ENCODE peak calls at places on chromosomes 16 and 17, in eight cellular contexts. S, Q, F, E, X, V, C and G are unnamed samples.

GRCh38 chr17:2222301-2222700 is 81.3 kb downstream of the SMG6 start:
- DNase-seq in S (no peak), Q (no peak), F (no peak), E (no peak), X (no peak), V (no peak), C (no peak), G (no peak)

GRCh38 chr17:40032322-40033320 is 17.4 kb downstream of the CSF3 start:
- DNase-seq in S (no peak), Q (no peak), F (no peak), E (no peak), X (no peak), V (no peak), C (no peak), G (peak; percentile 56)

GRCh38 chr17:71970312-71970711 is 150.5 kb upstream of the SOX9 start:
- DNase-seq in S (no peak), Q (peak; percentile 11), F (peak; percentile 47), E (no peak), X (no peak), V (no peak), C (no peak), G (no peak)

GRCh38 chr17:7238418-7239090 is 703 bp downstream of the PHF23 start:
- DNase-seq in S (no peak), Q (no peak), F (peak; percentile 36), E (peak; percentile 39), X (no peak), V (peak; percentile 40), C (no peak), G (no peak)

GRCh38 chr16:4525634-4526277 is 12.8 kb downstream of the CDIP1 start:
- DNase-seq in S (no peak), Q (no peak), F (no peak), E (no peak), X (no peak), V (no peak), C (no peak), G (no peak)

GRCh38 chr16:69465083-69465721 is 40.8 kb downstream of the CYB5B start:
- DNase-seq in S (no peak), Q (no peak), F (peak; percentile 90), E (no peak), X (peak; percentile 34), V (no peak), C (no peak), G (no peak)

GRCh38 chr16:4402439-4403132 is 13.8 kb downstream of the CORO7 start:
- DNase-seq in S (peak; percentile 38), Q (peak; percentile 76), F (peak; percentile 69), E (peak; percentile 75), X (peak; percentile 70), V (peak; percentile 92), C (peak; percentile 76), G (peak; percentile 75)

GRCh38 chr16:22216191-22216831 is 10.2 kb downstream of the EEF2K start:
- DNase-seq in S (no peak), Q (no peak), F (peak; percentile 40), E (no peak), X (no peak), V (no peak), C (no peak), G (no peak)

GRCh38 chr17:7747586-7747985 is 30.0 kb downstream of the DNAH2 start:
- DNase-seq in S (no peak), Q (no peak), F (peak; percentile 64), E (no peak), X (no peak), V (no peak), C (no peak), G (no peak)

GRCh38 chr17:55443904-55444303 is 22.3 kb upstream of the MMD start:
- DNase-seq in S (no peak), Q (no peak), F (no peak), E (no peak), X (no peak), V (no peak), C (no peak), G (no peak)

GRCh38 chr16:3282103-3282746 is 1.1 kb upstream of the ZNF263 start:
- DNase-seq in S (no peak), Q (no peak), F (peak; percentile 78), E (no peak), X (no peak), V (peak; percentile 86), C (no peak), G (no peak)

GRCh38 chr17:1376061-1376460 is 24.0 kb downstream of the YWHAE start:
- DNase-seq in S (no peak), Q (no peak), F (no peak), E (no peak), X (no peak), V (no peak), C (no peak), G (no peak)

GRCh38 chr16:89256651-89257254 is 39.2 kb downstream of the ZNF778 start:
- DNase-seq in S (peak; percentile 78), Q (peak; percentile 76), F (peak; percentile 71), E (peak; percentile 85), X (peak; percentile 89), V (peak; percentile 58), C (peak; percentile 71), G (peak; percentile 72)

GRCh38 chr16:56783332-56783731 is 53.4 kb downstream of the NUP93 start:
- DNase-seq in S (no peak), Q (no peak), F (no peak), E (no peak), X (no peak), V (no peak), C (no peak), G (no peak)